ENCODE peak calls at places on chromosomes 13 and 19, in seven cellular contexts. H is stimulated activated CD8-positive, alpha-beta memory T cell treated with anti-CD3 and anti-CD28 coated beads, Interleukin-15, amount 100 ng/mL, for 24 hours; S is HT1080; A is T-cell; W is NCI-H1417 treated with DMSO at 0.1 percent for 48 hours; Y is nephron progenitor cell; N is stimulated activated naive CD4-positive, alpha-beta T cell. B is an unnamed sample.

GRCh38 chr13:97142452-97142851 is 79.7 kb upstream of the MBNL2 start:
- DNase-seq in H (no peak), W (no peak), Y (no peak), S (peak), N (no peak), A (no peak), B (peak)

GRCh38 chr19:30898353-30899103 is 450.7 kb downstream of the TSHZ3 start:
- DNase-seq in S (no peak), W (no peak), N (no peak), Y (no peak), H (no peak), A (no peak), B (no peak)

GRCh38 chr19:3065675-3066357 is 3.5 kb upstream of the TLE5 start:
- DNase-seq in W (peak), N (no peak), S (no peak), H (no peak), Y (no peak), A (no peak), B (peak)

GRCh38 chr13:79287994-79288795 is 117.9 kb downstream of the RBM26 start:
- DNase-seq in H (no peak), S (no peak), W (no peak), N (no peak), A (no peak), Y (no peak), B (no peak)

GRCh38 chr19:33214621-33215020 is 11.0 kb downstream of the SLC7A10 start:
- DNase-seq in S (peak), Y (peak), H (no peak), N (no peak), A (no peak), W (no peak), B (no peak)

GRCh38 chr13:67230243-67230773 is at the start of gene PCDH9:
- DNase-seq in W (peak), Y (peak), N (peak), A (peak), S (peak), H (peak), B (peak)

GRCh38 chr19:44847144-44848035 is 1.3 kb downstream of the NECTIN2 start:
- DNase-seq in A (no peak), Y (peak), W (no peak), N (no peak), S (peak), H (no peak), B (peak)

GRCh38 chr19:19525611-19526380 is 2.9 kb upstream of the YJEFN3 start:
- DNase-seq in A (no peak), N (no peak), Y (peak), S (no peak), H (no peak), W (no peak), B (no peak)

GRCh38 chr13:40149611-40150283 is 494.3 kb downstream of the COG6 start:
- DNase-seq in S (peak), N (no peak), Y (no peak), W (no peak), A (no peak), H (no peak), B (no peak)

GRCh38 chr19:31223805-31224534 is 125.3 kb downstream of the TSHZ3 start:
- DNase-seq in Y (no peak), S (peak), H (no peak), N (no peak), A (no peak), W (no peak), B (no peak)

GRCh38 chr19:47421844-47422395 is 2.6 kb upstream of the MEIS3 start:
- DNase-seq in W (no peak), S (no peak), Y (peak), H (no peak), N (no peak), A (no peak), B (no peak)

GRCh38 chr13:80448725-80449124 is 107.8 kb upstream of the SPRY2 start:
- DNase-seq in S (no peak), Y (no peak), W (no peak), N (no peak), H (no peak), A (no peak), B (no peak)

GRCh38 chr13:21670006-21670882 is 629 bp upstream of the FGF9 start:
- DNase-seq in A (peak), W (no peak), S (peak), Y (peak), H (peak), N (peak), B (peak)

GRCh38 chr19:13026478-13026999 is 31.3 kb downstream of the NFIX start:
- DNase-seq in N (no peak), Y (no peak), W (peak), H (no peak), A (no peak), S (no peak), B (peak)

GRCh38 chr13:87872813-87873212 is 201.6 kb downstream of the SLITRK5 start:
- DNase-seq in H (no peak), N (no peak), W (no peak), S (no peak), Y (no peak), A (no peak), B (no peak)

GRCh38 chr19:12891553-12892021 is 627 bp downstream of the GCDH start:
- DNase-seq in Y (peak), H (no peak), W (no peak), N (no peak), A (no peak), S (no peak), B (no peak)

GRCh38 chr13:111875922-111876321 is 191.0 kb upstream of the SOX1 start:
- DNase-seq in S (no peak), W (no peak), H (no peak), N (no peak), A (no peak), Y (no peak), B (no peak)

GRCh38 chr19:18340990-18341868 is 831 bp downstream of the PGPEP1 start:
- DNase-seq in W (no peak), Y (peak), A (peak), S (peak), H (peak), N (peak), B (peak)

GRCh38 chr19:15318241-15318691 is 14.1 kb downstream of the BRD4 start:
- DNase-seq in Y (no peak), H (no peak), A (no peak), S (no peak), W (no peak), N (no peak), B (no peak)

GRCh38 chr19:1069009-1069779 is 2.2 kb downstream of the ARHGAP45 start:
- DNase-seq in S (peak), H (no peak), A (peak), Y (no peak), N (peak), W (no peak), B (peak)

GRCh38 chr19:58563034-58563573 is 4.7 kb upstream of the UBE2M start:
- DNase-seq in A (no peak), S (no peak), N (no peak), H (no peak), W (no peak), Y (no peak), B (no peak)

GRCh38 chr13:39106216-39106995 is 68.2 kb downstream of the NHLRC3 start:
- DNase-seq in N (no peak), Y (no peak), H (no peak), S (peak), W (peak), A (no peak), B (peak)

GRCh38 chr13:113887700-113888201 is 23.9 kb upstream of the GAS6 start:
- DNase-seq in H (no peak), S (no peak), N (no peak), A (no peak), W (no peak), Y (no peak), B (no peak)

GRCh38 chr13:34750078-34750703 is 191.9 kb upstream of the NBEA start:
- DNase-seq in S (no peak), A (no peak), Y (peak), W (peak), H (no peak), N (no peak), B (peak)

GRCh38 chr19:51246153-51246552 is 4.7 kb upstream of the SIGLECL1 start:
- DNase-seq in N (no peak), Y (no peak), S (peak), H (no peak), W (no peak), A (no peak), B (no peak)

B was measured in transverse colon.